ENCODE peak calls at places on chromosomes 1 and 21, in six cellular contexts. L, C, S, D, M and J are unnamed samples.

GRCh38 chr21:46115441-46116188 is 17.7 kb downstream of the COL6A2 start:
- DNase-seq in C (no peak), M (peak; percentile 50), L (no peak), D (no peak), S (peak; percentile 11), J (peak; percentile 55)

GRCh38 chr1:110312188-110313121 is 26.7 kb upstream of the RBM15 start:
- DNase-seq in S (peak; percentile 66), M (peak; percentile 89), C (peak; percentile 67), L (peak; percentile 19), D (peak; percentile 54), J (peak; percentile 81)

GRCh38 chr1:242454262-242455051 is 70.0 kb downstream of the PLD5 start:
- DNase-seq in C (peak; percentile 23), M (no peak), S (no peak), D (peak; percentile 3), L (no peak), J (no peak)

GRCh38 chr1:152108899-152109222 is 6.4 kb downstream of the TCHH start:
- DNase-seq in M (no peak), C (no peak), S (no peak), L (no peak), D (no peak), J (no peak)

GRCh38 chr1:171222961-171223360 is 25.3 kb upstream of the FMO1 start:
- DNase-seq in S (no peak), D (no peak), C (peak; percentile 14), M (no peak), L (no peak), J (no peak)

GRCh38 chr1:226652613-226653012 is 86.5 kb downstream of the ITPKB start:
- DNase-seq in D (no peak), C (no peak), M (no peak), L (no peak), S (no peak), J (no peak)

GRCh38 chr1:205811660-205812059 is 1.3 kb downstream of the SLC41A1 start:
- DNase-seq in L (no peak), S (no peak), C (no peak), D (no peak), M (no peak), J (no peak)

GRCh38 chr1:174998569-174999215 is 1.1 kb upstream of the CACYBP start:
- DNase-seq in M (no peak), D (peak; percentile 68), S (peak; percentile 43), L (peak; percentile 54), C (peak; percentile 51), J (no peak)

GRCh38 chr1:11590395-11590794 is 63.8 kb downstream of the FBXO2 start:
- DNase-seq in L (no peak), C (no peak), S (no peak), M (no peak), D (no peak), J (no peak)

GRCh38 chr1:13769830-13770229 is 69.8 kb downstream of the PRDM2 start:
- DNase-seq in D (no peak), L (no peak), C (no peak), S (no peak), M (no peak), J (no peak)

GRCh38 chr1:233668725-233669294 is 54.9 kb downstream of the KCNK1 start:
- DNase-seq in D (peak; percentile 83), S (no peak), C (peak; percentile 80), M (no peak), L (peak; percentile 68), J (no peak)

GRCh38 chr1:21567241-21568005 is 58.2 kb downstream of the ALPL start:
- DNase-seq in D (no peak), C (peak; percentile 98), L (no peak), S (no peak), M (no peak), J (no peak)

GRCh38 chr1:170562644-170563338 is 30.8 kb downstream of the GORAB start:
- DNase-seq in L (peak; percentile 21), C (peak; percentile 90), M (peak; percentile 79), S (peak; percentile 78), D (peak; percentile 15), J (peak; percentile 26)

GRCh38 chr21:45543710-45544448 is 1.6 kb upstream of the SLC19A1 start:
- DNase-seq in S (no peak), D (no peak), L (no peak), M (peak; percentile 66), C (no peak), J (peak; percentile 52)

GRCh38 chr21:20739421-20739820 is 258.8 kb upstream of the NCAM2 start:
- DNase-seq in L (no peak), S (no peak), C (no peak), D (no peak), M (no peak), J (no peak)

GRCh38 chr1:26536521-26536920 is 7.0 kb downstream of the RPS6KA1 start:
- DNase-seq in C (no peak), L (no peak), M (no peak), S (no peak), D (no peak), J (no peak)

GRCh38 chr1:228378453-228379164 is 28.0 kb downstream of the TRIM11 start:
- DNase-seq in C (peak; percentile 69), S (peak; percentile 66), L (no peak), D (peak; percentile 56), M (peak; percentile 86), J (peak; percentile 67)

DNA sequence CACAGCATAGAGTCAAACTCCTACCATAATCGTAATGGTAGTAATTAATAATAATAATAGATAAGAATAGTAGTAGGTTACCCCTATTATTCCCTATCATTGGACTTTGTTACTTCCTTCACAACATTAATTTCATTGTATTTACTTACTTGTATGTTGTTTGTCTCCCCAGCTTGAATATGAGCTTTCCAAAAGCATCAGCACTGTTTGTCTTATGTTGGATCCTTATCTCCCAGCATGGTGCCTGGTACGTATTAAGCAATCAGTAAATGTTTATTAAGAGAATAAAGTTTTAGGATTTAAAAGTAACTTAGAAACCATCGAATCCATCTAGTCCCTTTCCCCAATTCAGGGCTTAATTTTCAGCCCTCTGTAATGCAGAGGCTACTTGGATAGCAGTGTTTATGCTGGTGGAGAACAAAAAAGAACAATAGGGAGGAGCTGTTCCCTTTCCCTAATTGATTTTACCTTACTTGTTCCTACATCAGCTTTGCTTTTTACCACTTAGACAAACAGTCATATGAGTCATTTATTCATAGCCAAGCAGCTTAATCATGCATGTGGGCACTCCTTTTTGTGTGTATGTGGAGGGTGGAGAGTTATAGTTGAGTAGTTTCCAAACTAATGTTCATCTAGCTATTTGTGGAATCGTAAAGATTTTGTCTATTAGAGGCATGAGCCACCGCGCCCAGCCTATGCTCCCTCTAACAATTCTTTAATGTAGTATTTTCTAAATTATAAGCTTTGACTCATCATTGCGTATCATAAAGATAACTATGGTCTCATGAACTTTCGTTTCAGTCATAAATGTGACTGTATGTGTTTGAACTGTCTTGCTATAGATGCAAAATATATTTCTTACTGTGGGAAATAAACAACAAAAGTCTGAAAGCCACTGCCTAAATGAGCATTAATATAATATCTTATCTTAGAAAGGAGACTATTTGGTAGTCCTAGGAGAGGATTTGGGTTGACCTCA is 20.9 kb upstream of the DR1 start:
- DNase-seq in D (peak; percentile 35), L (no peak), S (no peak), C (peak; percentile 89), M (no peak), J (no peak)
- H3K4me3 ChIP-seq in D (no peak overlapping the region), L (no peak overlapping the region), S (no peak overlapping the region), C (no peak overlapping the region), M (no peak overlapping the region), J (no peak overlapping the region)

GRCh38 chr1:154803203-154803920 is 66.7 kb downstream of the KCNN3 start:
- DNase-seq in C (no peak), S (no peak), M (no peak), D (no peak), L (no peak), J (no peak)

GRCh38 chr1:154802336-154803003 is 67.6 kb downstream of the KCNN3 start:
- DNase-seq in S (no peak), M (no peak), D (no peak), C (no peak), L (no peak), J (no peak)

GRCh38 chr1:154799188-154799587 is 70.9 kb downstream of the KCNN3 start:
- DNase-seq in C (no peak), L (no peak), S (no peak), D (no peak), M (no peak), J (no peak)

GRCh38 chr1:154798645-154799044 is 71.4 kb downstream of the KCNN3 start:
- DNase-seq in D (no peak), C (no peak), M (no peak), S (no peak), L (no peak), J (no peak)

DNA sequence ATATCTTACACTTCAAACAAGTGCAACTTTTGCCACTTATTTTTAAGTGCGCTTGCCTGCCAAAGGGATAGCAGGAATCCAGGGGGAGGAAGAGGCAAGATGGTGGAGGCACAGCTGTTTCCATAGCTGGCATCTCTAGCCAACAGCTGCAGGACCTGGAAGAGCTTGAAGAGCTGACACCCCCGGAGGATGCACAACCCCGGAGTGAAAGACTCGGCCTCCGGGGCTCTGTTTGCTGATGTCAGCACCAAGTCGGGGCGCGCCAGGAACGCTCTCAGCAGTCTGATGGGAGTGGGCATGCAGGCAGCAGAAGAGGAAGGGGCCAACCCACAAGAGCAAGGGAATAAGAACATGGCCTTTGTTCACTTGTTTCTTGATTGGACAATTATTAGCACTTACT is 68.5 kb downstream of the KCNN3 start:
- DNase-seq in S (no peak), M (no peak), L (no peak), D (no peak), C (no peak), J (no peak)
- H3K4me1 ChIP-seq in S (no peaks in the 10 kb centered on the region), M (no peaks in the 10 kb centered on the region), L (peaks cover 9% of the 10 kb centered on the region), D (no peaks in the 10 kb centered on the region), C (no peaks in the 10 kb centered on the region), J (no peaks in the 10 kb centered on the region)

GRCh38 chr21:42637602-42638041 is 15.8 kb upstream of the PDE9A start:
- DNase-seq in S (no peak), L (no peak), C (no peak), D (no peak), M (no peak), J (peak; percentile 41)

GRCh38 chr21:42638266-42638863 is 15.1 kb upstream of the PDE9A start:
- DNase-seq in L (no peak), S (no peak), M (no peak), D (no peak), C (no peak), J (no peak)

GRCh38 chr21:42636535-42636914 is 16.9 kb upstream of the PDE9A start:
- DNase-seq in C (peak; percentile 20), D (no peak), S (no peak), L (no peak), M (no peak), J (no peak)

GRCh38 chr21:42635848-42636534 is 17.4 kb upstream of the PDE9A start:
- DNase-seq in S (no peak), M (no peak), C (no peak), L (no peak), D (no peak), J (no peak)

GRCh38 chr21:42636931-42637601 is 16.4 kb upstream of the PDE9A start:
- DNase-seq in L (no peak), D (no peak), S (no peak), C (no peak), M (no peak), J (no peak)
- H3K27me3 ChIP-seq in L (peaks cover 3% of the 10 kb centered on the region), D (peaks cover 4% of the 10 kb centered on the region), S (no peaks in the 10 kb centered on the region), C (no peaks in the 10 kb centered on the region), M (no peaks in the 10 kb centered on the region), J (no peaks in the 10 kb centered on the region)

GRCh38 chr1:239657291-239657690 is 270.9 kb downstream of the CHRM3 start:
- DNase-seq in M (no peak), L (no peak), S (no peak), D (no peak), C (no peak), J (no peak)

DNA sequence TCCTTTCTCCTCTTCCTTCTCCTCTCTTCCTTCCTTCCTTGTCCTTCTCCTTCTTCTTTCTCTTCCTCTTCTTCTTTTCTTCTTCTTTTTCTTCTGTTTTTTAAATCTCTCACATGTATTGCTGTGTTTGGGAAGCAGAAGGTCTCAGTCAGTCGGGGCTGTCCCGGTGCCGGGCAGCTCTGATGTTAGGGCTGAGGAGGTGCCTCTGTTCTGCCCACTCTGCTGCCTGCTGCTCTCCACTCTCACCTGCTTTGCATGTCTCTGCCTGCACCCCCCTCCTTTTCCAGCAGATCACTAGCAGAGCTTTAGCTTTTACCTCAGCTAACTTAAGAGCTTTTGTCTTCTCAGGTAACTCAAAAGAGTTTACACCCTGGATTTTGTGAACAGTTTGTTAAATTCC is 276.6 kb downstream of the CHRM3 start:
- DNase-seq in D (no peak), S (no peak), M (no peak), L (no peak), C (no peak), J (no peak)
- H3K4me3 ChIP-seq in D (no peak overlapping the region), S (no peak overlapping the region), M (no peak overlapping the region), L (no peak overlapping the region), C (no peak overlapping the region), J (no peak overlapping the region)